ENCODE peak calls at places on chromosome 1, in eight cellular contexts. W is EH, Y is SK-N-SH, P is B cell, X is memory B cell, Z is cardiac fibroblast, N is retina, S is AG08395. A is an unnamed sample.

GRCh38 chr1:25971044-25971881 is 26.6 kb downstream of the PAFAH2 start:
- DNase-seq in W (no peak), Y (no peak), P (no peak), X (no peak), Z (no peak), N (no peak), S (no peak), A (no peak)

GRCh38 chr1:162175393-162175792 is 105.9 kb downstream of the NOS1AP start:
- DNase-seq in W (no peak), Y (no peak), P (no peak), X (no peak), Z (no peak), N (no peak), S (no peak), A (no peak)

GRCh38 chr1:203656796-203657620 is 30.4 kb downstream of the ATP2B4 start:
- DNase-seq in W (no peak), Y (no peak), P (no peak), X (no peak), Z (no peak), N (no peak), S (no peak), A (no peak)

GRCh38 chr1:180311011-180311730 is 81.1 kb downstream of the LHX4 start:
- DNase-seq in W (peak), Y (no peak), P (no peak), X (no peak), Z (peak), N (no peak), S (no peak), A (no peak)

GRCh38 chr1:155526356-155526755 is 36.2 kb downstream of the ASH1L start:
- DNase-seq in W (no peak), Y (no peak), P (no peak), X (no peak), Z (no peak), N (no peak), S (no peak), A (no peak)

GRCh38 chr1:84433253-84434080 is 35.2 kb downstream of the DNASE2B start:
- DNase-seq in W (peak), Y (peak), P (peak), X (peak), Z (peak), N (peak), S (peak), A (peak)

GRCh38 chr1:60958001-60958400 is 124.4 kb upstream of the NFIA start:
- DNase-seq in W (no peak), Y (no peak), P (no peak), X (no peak), Z (no peak), N (no peak), S (no peak), A (no peak)

GRCh38 chr1:203906932-203907331 is 45.5 kb downstream of the SNRPE start:
- DNase-seq in W (peak), Y (no peak), P (no peak), X (no peak), Z (peak), N (no peak), S (peak), A (no peak)